ENCODE peak calls at places on chromosomes 3 and 15, in eight cellular contexts. X is GM12878, P is H1, E is A549, D is IMR-90, R is HepG2, L is K562, W is SK-N-SH. I is an unnamed sample.
A peak's percentile ranks its signal among the peaks of the same experiment; 100 is the strongest.

GRCh38 chr15:74209560-74209958 is 7.0 kb upstream of the STRA6 start:
- DNase-seq in X (no peak), P (no peak), E (no peak), D (no peak), R (no peak), L (no peak), W (no peak), I (no peak)

GRCh38 chr3:94159062-94159726 is 96.3 kb downstream of the NSUN3 start:
- DNase-seq in X (no peak), P (no peak), E (peak; percentile 64), D (peak; percentile 4), R (peak; percentile 2), L (peak; percentile 9), W (no peak), I (no peak)

GRCh38 chr3:133532951-133533350 is 40.5 kb upstream of the CDV3 start:
- DNase-seq in X (no peak), P (no peak), E (no peak), D (peak; percentile 81), R (no peak), L (no peak), W (no peak), I (no peak)

GRCh38 chr15:60372756-60373155 is 25.0 kb downstream of the ANXA2 start:
- DNase-seq in X (no peak), P (no peak), E (peak; percentile 52), D (no peak), R (no peak), L (no peak), W (no peak), I (no peak)

GRCh38 chr3:125967156-125967555 is 1.8 kb upstream of the ROPN1B start:
- DNase-seq in X (no peak), P (no peak), E (no peak), D (no peak), R (no peak), L (no peak), W (no peak), I (no peak)

GRCh38 chr3:66797916-66798560 is 200.1 kb upstream of the KBTBD8 start:
- DNase-seq in X (no peak), P (peak; percentile 77), E (no peak), D (peak; percentile 82), R (no peak), L (no peak), W (no peak), I (no peak)

GRCh38 chr15:66878761-66879160 is 176.7 kb downstream of the SMAD6 start:
- DNase-seq in X (no peak), P (peak; percentile 42), E (no peak), D (no peak), R (no peak), L (no peak), W (no peak), I (no peak)

GRCh38 chr15:74790080-74790916 is 8.4 kb downstream of the CSK start:
- DNase-seq in X (no peak), P (no peak), E (no peak), D (peak; percentile 85), R (no peak), L (no peak), W (peak; percentile 87), I (no peak)

GRCh38 chr3:162263596-162263995 is 767.0 kb downstream of the OTOL1 start:
- DNase-seq in X (no peak), P (no peak), E (no peak), D (no peak), R (no peak), L (no peak), W (no peak), I (no peak)

GRCh38 chr15:67025719-67026118 is 39.7 kb upstream of the SMAD3 start:
- DNase-seq in X (no peak), P (no peak), E (peak; percentile 71), D (peak; percentile 51), R (no peak), L (no peak), W (peak; percentile 64), I (no peak)

GRCh38 chr15:74631935-74632560 is 16.4 kb downstream of the CLK3 start:
- DNase-seq in X (no peak), P (peak; percentile 87), E (peak; percentile 40), D (peak; percentile 45), R (peak; percentile 46), L (peak; percentile 81), W (peak; percentile 82), I (no peak)

GRCh38 chr15:32866486-32867312 is 148.9 kb downstream of the GREM1 start:
- DNase-seq in X (no peak), P (no peak), E (peak; percentile 79), D (peak; percentile 50), R (peak; percentile 33), L (no peak), W (no peak), I (no peak)

GRCh38 chr15:70101459-70102113 is 3.9 kb upstream of the TLE3 start:
- DNase-seq in X (no peak), P (peak; percentile 78), E (peak; percentile 84), D (peak; percentile 86), R (peak; percentile 87), L (peak; percentile 90), W (peak; percentile 71), I (peak; percentile 82)

GRCh38 chr15:47715856-47716445 is 1.4 kb upstream of the SEMA6D start:
- DNase-seq in X (no peak), P (no peak), E (no peak), D (peak; percentile 47), R (no peak), L (no peak), W (no peak), I (no peak)

GRCh38 chr3:56706629-56707028 is 23.6 kb upstream of the TASOR start:
- DNase-seq in X (no peak), P (no peak), E (no peak), D (no peak), R (no peak), L (no peak), W (no peak), I (no peak)

GRCh38 chr15:100468265-100468664 is 60.5 kb downstream of the CERS3 start:
- DNase-seq in X (no peak), P (no peak), E (peak; percentile 4), D (no peak), R (no peak), L (no peak), W (no peak), I (no peak)

GRCh38 chr3:46887980-46888494 is 10.5 kb downstream of the PTH1R start:
- DNase-seq in X (no peak), P (no peak), E (no peak), D (no peak), R (no peak), L (no peak), W (no peak), I (no peak)

GRCh38 chr3:108157275-108157674 is 64.9 kb downstream of the IFT57 start:
- DNase-seq in X (no peak), P (no peak), E (no peak), D (no peak), R (no peak), L (no peak), W (no peak), I (no peak)

GRCh38 chr3:108156312-108156853 is 65.6 kb upstream of the CD47 start:
- DNase-seq in X (no peak), P (no peak), E (no peak), D (no peak), R (no peak), L (no peak), W (no peak), I (no peak)

GRCh38 chr3:108152261-108152660 is 61.4 kb upstream of the CD47 start:
- DNase-seq in X (no peak), P (no peak), E (no peak), D (no peak), R (no peak), L (no peak), W (no peak), I (no peak)

GRCh38 chr3:108150200-108150599 is 59.4 kb upstream of the CD47 start:
- DNase-seq in X (no peak), P (no peak), E (no peak), D (no peak), R (no peak), L (no peak), W (peak; percentile 62), I (no peak)

DNA sequence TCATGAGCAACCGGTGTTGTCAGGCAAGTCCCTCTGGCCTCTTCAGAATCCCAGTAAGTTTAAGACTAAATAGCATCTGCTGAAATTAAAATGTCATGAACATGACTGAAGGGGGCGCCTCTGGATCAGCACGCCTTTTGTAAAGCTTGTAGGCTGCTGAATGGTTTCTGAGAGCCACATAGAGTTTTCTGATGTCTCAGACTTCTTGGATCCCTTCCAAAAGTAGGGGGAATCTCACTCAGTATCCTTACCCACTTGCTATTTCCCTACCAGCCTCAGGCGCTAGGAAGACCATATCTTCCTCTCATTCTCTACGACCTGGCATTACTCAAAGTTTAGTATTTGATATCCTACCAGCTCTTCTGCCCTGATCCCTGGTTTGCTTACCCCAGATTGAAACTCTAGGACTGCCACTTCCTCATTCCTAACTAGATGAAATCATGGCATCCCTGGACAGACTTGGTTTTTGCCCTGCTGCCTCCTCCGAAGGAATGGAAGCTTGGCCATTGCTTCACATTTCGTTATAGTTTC is 62.7 kb upstream of the CD47 start:
- DNase-seq in X (no peak), P (peak; percentile 64), E (peak; percentile 71), D (peak; percentile 75), R (peak; percentile 37), L (peak; percentile 30), W (peak; percentile 17), I (peak; percentile 62)
- TF ChIP-seq RAD21 in X (peak; percentile 92), P (peak; percentile 88), E (peak; percentile 47), D (peak; percentile 76), R (peak; percentile 63), L (peak; percentile 63), W (peak; percentile 74), I (peak; percentile 82)

DNA sequence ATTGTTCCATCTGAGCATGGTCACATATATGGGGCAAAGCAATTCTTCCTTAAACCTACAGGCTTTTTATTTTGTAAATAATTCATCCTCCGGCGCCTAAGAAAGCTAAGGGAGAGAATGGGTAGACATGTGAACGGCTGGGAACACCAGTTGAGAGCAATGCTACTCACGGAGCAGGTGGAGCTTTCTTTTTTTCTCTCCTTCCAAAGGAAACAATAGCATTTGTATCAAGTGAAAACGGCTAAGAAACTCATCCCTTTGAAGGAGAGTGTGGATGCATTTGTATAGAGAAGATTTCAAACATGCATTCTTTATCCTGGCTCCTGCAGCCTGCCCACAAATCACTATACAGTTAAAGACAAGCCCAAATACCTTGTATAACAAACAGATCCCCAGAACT is 637.8 kb downstream of the MAGI1 start:
- DNase-seq in X (no peak), P (no peak), E (no peak), D (no peak), R (no peak), L (no peak), W (no peak), I (no peak)
- H3K4me3 ChIP-seq in X (no peak overlapping the region), P (peak overlapping the region; percentile 36), E (no peak overlapping the region), D (no peak overlapping the region), R (no peak overlapping the region), L (no peak overlapping the region), W (no peak overlapping the region), I (no peak overlapping the region)

GRCh38 chr3:158103956-158104338 is 2.3 kb downstream of the SHOX2 start:
- DNase-seq in X (no peak), P (peak; percentile 61), E (no peak), D (no peak), R (no peak), L (no peak), W (no peak), I (no peak)
- TF ChIP-seq RAD21 in X (no peak), P (no peak), E (no peak), D (no peak), R (no peak), L (no peak), W (no peak), I (no peak)

DNA sequence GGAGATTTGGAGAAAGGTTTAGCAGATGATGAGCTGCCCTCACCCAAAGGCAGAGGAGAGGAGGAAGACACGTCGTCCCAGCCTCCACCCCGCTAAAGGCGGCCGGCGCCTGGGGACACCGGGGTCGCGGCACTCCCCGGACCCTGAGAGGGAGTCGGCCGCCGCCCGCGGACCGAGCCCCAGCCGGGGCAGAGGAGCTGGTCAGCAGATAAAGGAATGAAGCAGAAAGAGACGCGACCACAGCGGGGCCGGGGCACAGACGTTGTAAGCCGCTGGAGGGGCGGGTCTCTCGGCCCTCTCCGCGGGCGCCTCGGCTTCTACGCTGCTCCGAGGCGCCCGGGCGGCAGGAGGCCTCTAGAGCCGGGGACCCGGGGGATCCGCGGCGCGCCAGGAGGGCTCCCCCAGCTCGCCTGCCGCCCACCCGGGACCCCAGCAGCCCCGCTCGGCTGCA is 477 bp downstream of the HERC1 start:
- DNase-seq in X (no peak), P (peak; percentile 56), E (no peak), D (peak; percentile 36), R (no peak), L (peak; percentile 64), W (peak; percentile 80), I (no peak)
- H3K4me3 ChIP-seq in X (peak overlapping the region; percentile 99), P (peak overlapping the region; percentile 99), E (peak overlapping the region; percentile 78), D (peak overlapping the region; percentile 77), R (peak overlapping the region; percentile 89), L (peak overlapping the region; percentile 61), W (peak overlapping the region; percentile 89), I (peak overlapping the region; percentile 87)